ENCODE peak calls at places on chromosomes 3 and 15, in eight cellular contexts. One of them, this sample, is unnamed. For H3K4me1, the result is how much of the 10 kb centered on the place peaks cover.

GRCh38 chr3:194487289-194488006 is 646 bp upstream of the ATP13A3 start:
- DNase-seq in stomach: peak
- DNase-seq in IMR-90: no peak
- DNase-seq in astrocyte: no peak
- DNase-seq in CD8-positive, alpha-beta T cell: peak
- DNase-seq in K562: peak
- DNase-seq in tibial nerve: no peak
- DNase-seq in A549: no peak
- DNase-seq in this sample: no peak

GRCh38 chr3:44066806-44067205 is 174.9 kb upstream of the TOPAZ1 start:
- DNase-seq in A549: no peak
- DNase-seq in K562: no peak
- DNase-seq in stomach: no peak
- DNase-seq in astrocyte: no peak
- DNase-seq in IMR-90: no peak
- DNase-seq in tibial nerve: no peak
- DNase-seq in CD8-positive, alpha-beta T cell: no peak
- DNase-seq in this sample: no peak

GRCh38 chr15:67290319-67290718 is 35.7 kb downstream of the IQCH start:
- DNase-seq in IMR-90: no peak
- DNase-seq in tibial nerve: no peak
- DNase-seq in stomach: no peak
- DNase-seq in A549: no peak
- DNase-seq in CD8-positive, alpha-beta T cell: no peak
- DNase-seq in K562: no peak
- DNase-seq in astrocyte: no peak
- DNase-seq in this sample: no peak

GRCh38 chr15:90212221-90213079 is 11.3 kb downstream of the SEMA4B start:
- DNase-seq in tibial nerve: no peak
- DNase-seq in stomach: peak
- DNase-seq in A549: no peak
- DNase-seq in K562: no peak
- DNase-seq in CD8-positive, alpha-beta T cell: no peak
- DNase-seq in astrocyte: no peak
- DNase-seq in IMR-90: no peak
- DNase-seq in this sample: no peak

GRCh38 chr3:81485444-81485865 is 276.0 kb downstream of the GBE1 start:
- DNase-seq in tibial nerve: no peak
- DNase-seq in A549: no peak
- DNase-seq in IMR-90: peak
- DNase-seq in K562: no peak
- DNase-seq in astrocyte: peak
- DNase-seq in CD8-positive, alpha-beta T cell: no peak
- DNase-seq in stomach: no peak
- DNase-seq in this sample: no peak

GRCh38 chr3:9715764-9716437 is 12.3 kb downstream of the CPNE9 start:
- DNase-seq in CD8-positive, alpha-beta T cell: no peak
- DNase-seq in IMR-90: peak
- DNase-seq in A549: peak
- DNase-seq in K562: peak
- DNase-seq in astrocyte: peak
- DNase-seq in tibial nerve: peak
- DNase-seq in stomach: peak
- DNase-seq in this sample: peak

GRCh38 chr15:90645873-90646605 is 71.1 kb upstream of the BLM start:
- DNase-seq in stomach: peak
- DNase-seq in K562: no peak
- DNase-seq in CD8-positive, alpha-beta T cell: no peak
- DNase-seq in astrocyte: no peak
- DNase-seq in tibial nerve: no peak
- DNase-seq in A549: peak
- DNase-seq in IMR-90: no peak
- DNase-seq in this sample: no peak

GRCh38 chr15:88604972-88605506 is 16.1 kb upstream of the AEN start:
- DNase-seq in K562: no peak
- DNase-seq in astrocyte: no peak
- DNase-seq in stomach: no peak
- DNase-seq in CD8-positive, alpha-beta T cell: no peak
- DNase-seq in tibial nerve: no peak
- DNase-seq in IMR-90: no peak
- DNase-seq in A549: no peak
- DNase-seq in this sample: peak

GRCh38 chr3:65979731-65980130 is 59.0 kb downstream of the MAGI1 start:
- DNase-seq in tibial nerve: no peak
- DNase-seq in stomach: no peak
- DNase-seq in A549: no peak
- DNase-seq in K562: no peak
- DNase-seq in CD8-positive, alpha-beta T cell: no peak
- DNase-seq in IMR-90: peak
- DNase-seq in astrocyte: peak
- DNase-seq in this sample: no peak

GRCh38 chr3:120791958-120792357 is 49.4 kb downstream of the GTF2E1 start:
- DNase-seq in tibial nerve: no peak
- DNase-seq in IMR-90: peak
- DNase-seq in stomach: no peak
- DNase-seq in CD8-positive, alpha-beta T cell: no peak
- DNase-seq in astrocyte: peak
- DNase-seq in A549: no peak
- DNase-seq in K562: peak
- DNase-seq in this sample: no peak

GRCh38 chr3:196969660-196970546 is 1.3 kb upstream of the PIGZ start:
- DNase-seq in CD8-positive, alpha-beta T cell: peak
- DNase-seq in K562: peak
- DNase-seq in tibial nerve: no peak
- DNase-seq in stomach: peak
- DNase-seq in astrocyte: no peak
- DNase-seq in IMR-90: peak
- DNase-seq in A549: peak
- DNase-seq in this sample: peak

GRCh38 chr3:194687638-194688206 is 2.0 kb downstream of the FAM43A start:
- DNase-seq in tibial nerve: no peak
- DNase-seq in CD8-positive, alpha-beta T cell: peak
- DNase-seq in stomach: peak
- DNase-seq in K562: no peak
- DNase-seq in astrocyte: peak
- DNase-seq in IMR-90: peak
- DNase-seq in A549: peak
- DNase-seq in this sample: peak

DNA sequence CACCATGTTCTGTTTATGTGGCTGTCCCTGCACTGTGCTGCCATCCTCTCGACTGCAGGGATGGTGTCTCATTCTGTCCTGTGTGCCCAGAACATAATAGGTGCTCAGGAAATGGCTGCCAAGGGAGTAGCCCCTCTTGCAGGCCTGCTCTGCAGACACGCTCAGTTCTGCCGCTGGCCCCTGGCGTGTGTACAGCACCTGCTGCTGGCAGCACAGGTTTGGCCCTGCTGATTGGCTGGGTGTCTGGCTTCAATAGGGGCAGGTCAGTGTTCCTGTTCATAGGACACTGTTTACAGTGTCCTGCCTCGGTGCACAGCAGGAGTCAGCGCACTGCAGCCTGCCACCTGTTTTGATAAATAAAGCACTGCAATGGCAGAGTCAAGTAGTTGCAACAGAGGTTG is 146.9 kb downstream of the DNAJB8 start:
- DNase-seq in A549: no peak
- DNase-seq in tibial nerve: no peak
- DNase-seq in IMR-90: no peak
- DNase-seq in stomach: peak
- DNase-seq in CD8-positive, alpha-beta T cell: no peak
- DNase-seq in astrocyte: no peak
- DNase-seq in K562: no peak
- DNase-seq in this sample: no peak
- H3K4me1 ChIP-seq in A549: under half
- H3K4me1 ChIP-seq in tibial nerve: under half
- H3K4me1 ChIP-seq in IMR-90: under half
- H3K4me1 ChIP-seq in stomach: under half
- H3K4me1 ChIP-seq in CD8-positive, alpha-beta T cell: half or more
- H3K4me1 ChIP-seq in astrocyte: under half
- H3K4me1 ChIP-seq in K562: under half
- H3K4me1 ChIP-seq in this sample: half or more

DNA sequence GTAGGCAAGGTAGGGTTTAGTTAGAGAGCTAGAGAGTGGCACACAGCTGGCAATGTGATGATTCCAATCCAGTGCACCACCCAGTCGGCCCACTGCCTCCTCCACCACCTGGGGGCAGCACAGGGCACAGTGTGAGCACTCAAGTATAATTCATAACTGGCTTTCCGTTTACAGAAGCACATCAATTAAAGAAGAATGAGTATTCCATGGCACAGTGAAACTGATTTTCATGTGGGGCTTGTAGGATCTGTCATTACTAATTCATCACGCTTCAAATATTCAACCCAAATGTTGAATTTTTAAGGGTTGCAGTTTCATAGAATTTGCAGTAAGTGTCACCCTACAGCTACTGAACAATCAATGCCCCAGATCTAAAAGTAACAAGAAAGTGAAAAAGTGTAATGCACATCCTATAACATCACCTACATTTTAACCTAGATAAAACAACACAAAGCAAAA is 149.9 kb downstream of the IGSF11 start:
- DNase-seq in CD8-positive, alpha-beta T cell: peak
- DNase-seq in K562: peak
- DNase-seq in stomach: peak
- DNase-seq in A549: peak
- DNase-seq in astrocyte: peak
- DNase-seq in tibial nerve: peak
- DNase-seq in IMR-90: peak
- DNase-seq in this sample: peak
- TF ChIP-seq CTCF in CD8-positive, alpha-beta T cell: peak
- TF ChIP-seq CTCF in K562: peak
- TF ChIP-seq CTCF in stomach: no peak
- TF ChIP-seq CTCF in A549: peak
- TF ChIP-seq CTCF in astrocyte: peak
- TF ChIP-seq CTCF in tibial nerve: peak
- TF ChIP-seq CTCF in IMR-90: peak
- TF ChIP-seq CTCF in this sample: peak

GRCh38 chr15:76339302-76340197 is 3.0 kb downstream of the ISL2 start:
- DNase-seq in A549: no peak
- DNase-seq in K562: no peak
- DNase-seq in IMR-90: no peak
- DNase-seq in astrocyte: peak
- DNase-seq in tibial nerve: no peak
- DNase-seq in stomach: no peak
- DNase-seq in CD8-positive, alpha-beta T cell: no peak
- DNase-seq in this sample: no peak

GRCh38 chr15:76340802-76341365 is 4.3 kb downstream of the ISL2 start:
- DNase-seq in stomach: no peak
- DNase-seq in tibial nerve: no peak
- DNase-seq in K562: no peak
- DNase-seq in CD8-positive, alpha-beta T cell: no peak
- DNase-seq in A549: no peak
- DNase-seq in astrocyte: no peak
- DNase-seq in IMR-90: no peak
- DNase-seq in this sample: peak

GRCh38 chr15:76341366-76342045 is 4.9 kb downstream of the ISL2 start:
- DNase-seq in A549: no peak
- DNase-seq in tibial nerve: no peak
- DNase-seq in K562: no peak
- DNase-seq in IMR-90: no peak
- DNase-seq in stomach: no peak
- DNase-seq in CD8-positive, alpha-beta T cell: no peak
- DNase-seq in astrocyte: no peak
- DNase-seq in this sample: peak

GRCh38 chr15:76338555-76339301 is 2.2 kb downstream of the ISL2 start:
- DNase-seq in CD8-positive, alpha-beta T cell: no peak
- DNase-seq in IMR-90: no peak
- DNase-seq in astrocyte: no peak
- DNase-seq in K562: no peak
- DNase-seq in A549: no peak
- DNase-seq in stomach: no peak
- DNase-seq in tibial nerve: no peak
- DNase-seq in this sample: no peak

DNA sequence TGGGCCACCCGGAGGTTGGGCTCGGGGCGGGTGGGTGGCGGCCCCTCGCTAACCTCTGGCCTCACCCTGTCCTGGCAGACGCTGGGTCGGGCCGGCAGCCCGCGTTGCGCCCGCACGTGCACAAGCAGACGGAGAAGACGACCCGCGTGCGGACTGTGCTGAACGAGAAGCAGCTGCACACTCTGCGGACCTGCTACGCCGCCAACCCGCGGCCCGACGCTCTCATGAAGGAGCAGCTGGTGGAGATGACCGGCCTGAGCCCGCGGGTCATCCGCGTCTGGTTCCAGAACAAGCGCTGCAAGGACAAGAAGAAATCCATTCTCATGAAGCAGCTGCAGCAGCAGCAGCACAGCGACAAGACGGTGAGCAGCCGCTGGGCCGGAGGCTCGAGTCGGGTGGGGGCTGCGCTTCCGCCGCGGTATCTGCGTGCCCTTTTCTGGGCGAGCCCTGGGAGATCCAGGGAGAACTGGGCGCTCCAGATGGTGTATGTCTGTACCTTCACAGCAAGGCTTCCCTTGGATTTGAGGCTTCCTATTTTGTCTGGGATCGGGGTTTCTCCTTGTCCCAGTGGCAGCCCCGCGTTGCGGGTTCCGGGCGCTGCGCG is 3.7 kb downstream of the ISL2 start:
- DNase-seq in IMR-90: no peak
- DNase-seq in stomach: no peak
- DNase-seq in tibial nerve: no peak
- DNase-seq in astrocyte: no peak
- DNase-seq in A549: no peak
- DNase-seq in K562: no peak
- DNase-seq in CD8-positive, alpha-beta T cell: no peak
- DNase-seq in this sample: peak
- H3K4me3 ChIP-seq in IMR-90: no peak
- H3K4me3 ChIP-seq in stomach: peak
- H3K4me3 ChIP-seq in tibial nerve: peak
- H3K4me3 ChIP-seq in astrocyte: no peak
- H3K4me3 ChIP-seq in A549: no peak
- H3K4me3 ChIP-seq in K562: no peak
- H3K4me3 ChIP-seq in CD8-positive, alpha-beta T cell: peak
- H3K4me3 ChIP-seq in this sample: peak

DNA sequence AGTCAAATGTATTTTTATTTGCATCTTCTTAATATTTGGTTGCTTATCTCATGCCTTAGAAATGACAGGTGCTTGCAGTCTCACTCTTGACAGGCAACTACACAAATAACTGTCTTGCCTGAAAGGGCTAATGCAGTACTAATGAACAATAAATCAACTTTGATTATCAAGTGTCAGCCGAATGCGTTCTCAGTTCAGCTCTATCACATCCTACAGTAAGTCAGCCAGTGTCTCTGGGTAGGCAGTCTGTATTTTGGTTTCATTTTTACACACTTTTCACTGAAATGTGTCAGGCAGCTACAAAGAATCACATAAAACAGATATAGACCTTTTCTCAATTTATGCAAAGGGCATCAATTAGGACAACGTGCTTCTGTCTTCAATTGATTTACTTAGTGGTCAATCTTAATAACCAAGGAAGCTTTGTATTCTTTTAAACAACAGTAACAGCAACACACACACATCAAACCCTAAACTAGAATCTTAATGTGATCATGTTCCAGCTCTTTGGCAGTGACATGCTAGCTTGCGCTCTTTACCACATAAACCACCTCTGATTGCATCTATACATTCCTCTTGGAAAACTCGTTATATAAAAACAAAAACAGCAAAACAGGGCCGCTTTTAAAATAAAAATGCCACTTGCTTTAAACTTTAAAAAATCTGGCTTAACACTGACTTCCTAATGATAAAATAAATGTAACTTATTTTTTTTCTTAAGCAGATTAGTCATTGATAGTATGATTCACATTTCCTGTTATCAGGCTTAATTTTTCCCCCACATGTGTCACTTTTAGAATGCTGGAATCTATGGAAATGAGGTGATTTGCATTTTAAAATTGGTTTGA is 520.4 kb downstream of the FOXP1 start:
- DNase-seq in tibial nerve: no peak
- DNase-seq in K562: no peak
- DNase-seq in astrocyte: peak
- DNase-seq in A549: no peak
- DNase-seq in CD8-positive, alpha-beta T cell: no peak
- DNase-seq in IMR-90: peak
- DNase-seq in stomach: no peak
- DNase-seq in this sample: no peak
- H3K4me1 ChIP-seq in tibial nerve: under half
- H3K4me1 ChIP-seq in K562: under half
- H3K4me1 ChIP-seq in astrocyte: under half
- H3K4me1 ChIP-seq in A549: half or more
- H3K4me1 ChIP-seq in CD8-positive, alpha-beta T cell: half or more
- H3K4me1 ChIP-seq in IMR-90: under half
- H3K4me1 ChIP-seq in stomach: under half
- H3K4me1 ChIP-seq in this sample: under half